ENCODE peak calls at places on chromosomes 1 and 21, in five cellular contexts. J is left lung, L is NAMALWA, M is Right ventricle myocardium superior, K is ureter. F is an unnamed sample.

GRCh38 chr1:210541680-210542358 is 213.1 kb downstream of the HHAT start:
- DNase-seq in J (no peak), M (no peak), K (no peak), L (no peak), F (no peak)

GRCh38 chr1:94884101-94884875 is 42.6 kb downstream of the CNN3 start:
- DNase-seq in M (no peak), L (no peak), K (no peak), J (peak), F (no peak)

GRCh38 chr1:30185809-30186208 is 537.6 kb downstream of the MATN1 start:
- DNase-seq in J (no peak), M (no peak), L (no peak), K (peak), F (no peak)

GRCh38 chr1:5906116-5906515 is 86.1 kb downstream of the NPHP4 start:
- DNase-seq in K (peak), L (no peak), M (no peak), J (peak), F (no peak)

GRCh38 chr1:29490204-29490934 is 254.0 kb downstream of the PTPRU start:
- DNase-seq in K (no peak), M (no peak), J (no peak), L (no peak), F (no peak)

GRCh38 chr1:94522304-94522703 is 19.3 kb downstream of the F3 start:
- DNase-seq in L (peak), J (no peak), M (no peak), K (no peak), F (no peak)

GRCh38 chr1:7458946-7459345 is 312.1 kb upstream of the VAMP3 start:
- DNase-seq in J (no peak), M (no peak), L (no peak), K (no peak), F (no peak)

GRCh38 chr1:154861607-154862094 is 8.4 kb downstream of the KCNN3 start:
- DNase-seq in L (no peak), K (no peak), J (no peak), M (no peak), F (no peak)

GRCh38 chr1:68228833-68229232 is 3.5 kb downstream of the WLS start:
- DNase-seq in L (no peak), J (no peak), K (no peak), M (no peak), F (no peak)

GRCh38 chr21:32975811-32976507 is 49.8 kb upstream of the OLIG2 start:
- DNase-seq in M (no peak), L (no peak), J (no peak), K (no peak), F (no peak)

GRCh38 chr21:25838809-25839208 is 104.0 kb downstream of the GABPA start:
- DNase-seq in J (no peak), M (no peak), K (no peak), L (no peak), F (no peak)

GRCh38 chr1:86207323-86207722 is 50.8 kb upstream of the COL24A1 start:
- DNase-seq in M (peak), L (no peak), K (no peak), J (peak), F (no peak)

GRCh38 chr1:155975375-155976061 is 2.8 kb downstream of the ARHGEF2 start:
- DNase-seq in J (no peak), M (no peak), L (peak), K (no peak), F (no peak)